ENCODE peak calls at places on chromosome X, in ten cellular contexts. Z is fibroblast of pulmonary artery, K is brain microvascular endothelial cell, A is ovary, S is HepG2, Y is right atrium auricular region, N is H1, G is body of pancreas, J is choroid plexus epithelial cell, X is cardiac muscle cell. O is an unnamed sample.

GRCh38 chrX:70359458-70359857 is 63.7 kb upstream of the GDPD2 start:
- DNase-seq in K (no peak), J (no peak), Z (no peak), A (no peak), G (no peak), X (no peak), N (no peak), S (no peak), Y (no peak), O (no peak)

GRCh38 chrX:120749141-120749846 is 119.4 kb upstream of the C1GALT1C1 start:
- DNase-seq in Z (no peak), G (no peak), X (no peak), N (no peak), J (no peak), K (no peak), S (no peak), Y (no peak), A (no peak), O (peak)

GRCh38 chrX:33032700-33033099 is 178.6 kb downstream of the DMD start:
- DNase-seq in J (no peak), X (no peak), Z (no peak), A (no peak), S (no peak), N (no peak), K (no peak), G (no peak), Y (no peak), O (no peak)

GRCh38 chrX:70247252-70247651 is 12.8 kb downstream of the P2RY4 start:
- DNase-seq in Y (no peak), J (no peak), S (no peak), N (no peak), Z (no peak), K (no peak), A (no peak), X (no peak), G (no peak), O (no peak)

GRCh38 chrX:17844236-17844635 is 16.9 kb downstream of the RAI2 start:
- DNase-seq in K (no peak), A (no peak), X (no peak), G (no peak), Y (no peak), N (no peak), S (no peak), J (no peak), Z (no peak), O (no peak)

GRCh38 chrX:110964761-110965160 is 131.2 kb upstream of the PAK3 start:
- DNase-seq in J (no peak), Y (no peak), G (no peak), S (no peak), Z (no peak), K (no peak), A (no peak), N (peak), X (no peak), O (no peak)

GRCh38 chrX:14228611-14229010 is 198.9 kb upstream of the GEMIN8 start:
- DNase-seq in Y (no peak), S (no peak), Z (no peak), A (no peak), N (no peak), X (no peak), G (no peak), K (no peak), J (no peak), O (no peak)

GRCh38 chrX:283115-283845 is 2.1 kb downstream of the PLCXD1 start:
- DNase-seq in Z (peak), Y (peak), X (peak), S (no peak), A (peak), N (peak), G (peak), K (peak), J (peak), O (peak)

GRCh38 chrX:344371-344901 is 25.8 kb upstream of the GTPBP6 start:
- DNase-seq in S (no peak), K (no peak), J (no peak), A (no peak), Y (no peak), X (no peak), G (no peak), N (peak), Z (no peak), O (no peak)

GRCh38 chrX:42746606-42747005 is 31.4 kb downstream of the PPP1R2C start:
- DNase-seq in Y (no peak), S (no peak), A (no peak), X (no peak), Z (peak), N (no peak), G (no peak), K (peak), J (peak), O (no peak)

GRCh38 chrX:86348669-86349068 is 200.4 kb downstream of the DACH2 start:
- DNase-seq in S (peak), X (no peak), Y (no peak), K (no peak), J (no peak), N (peak), Z (no peak), G (no peak), A (no peak), O (no peak)
- TF ChIP-seq CTCF in S (peak), X (no peak), Y (no peak), K (peak), J (no peak), N (peak), Z (no peak), G (no peak), A (no peak), O (no peak)

DNA sequence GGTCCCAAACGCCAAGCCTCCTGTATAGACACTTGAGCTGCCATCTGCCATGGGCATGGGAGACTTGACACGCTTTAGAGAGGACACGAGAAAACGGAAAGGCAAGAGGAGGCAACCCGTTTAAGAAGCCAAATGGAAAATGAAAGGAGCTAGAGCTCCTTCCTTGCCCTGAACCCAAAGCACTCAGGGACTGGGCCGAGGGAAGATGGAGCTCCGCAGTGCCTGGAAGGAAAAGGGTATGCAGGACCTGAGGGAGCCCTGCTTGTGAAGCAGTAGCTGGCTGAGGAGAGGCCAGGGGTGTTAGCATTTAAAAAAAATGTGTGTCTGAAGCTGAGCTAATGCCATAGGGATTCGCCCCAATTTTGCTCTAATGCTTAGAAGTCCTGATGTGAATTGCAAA is 15.1 kb downstream of the MCF2 start:
- DNase-seq in Z (no peak), S (no peak), N (peak), G (no peak), X (no peak), J (no peak), K (no peak), Y (no peak), A (no peak), O (peak)
- H3K4me3 ChIP-seq in Z (peak), S (no peak), N (no peak), G (no peak), X (no peak), J (no peak), K (no peak), Y (peak), A (no peak), O (peak)

GRCh38 chrX:145178268-145178667 is 69.0 kb upstream of the SPANXN1 start:
- DNase-seq in X (no peak), K (no peak), G (no peak), Y (no peak), Z (no peak), J (no peak), A (no peak), S (no peak), N (no peak), O (no peak)
- TF ChIP-seq CTCF in X (no peak), K (peak), G (no peak), Y (no peak), Z (no peak), J (no peak), A (no peak), S (no peak), N (no peak), O (no peak)

GRCh38 chrX:75273483-75273882 is 402 bp upstream of the UPRT start:
- DNase-seq in Y (no peak), Z (peak), G (peak), N (no peak), X (no peak), J (no peak), A (no peak), S (no peak), K (peak), O (no peak)
- H3K4me3 ChIP-seq in Y (peak), Z (peak), G (peak), N (peak), X (peak), J (peak), A (peak), S (peak), K (peak), O (peak)

GRCh38 chrX:16836371-16836770 is 33.8 kb downstream of the RBBP7 start:
- DNase-seq in K (no peak), N (peak), Z (no peak), Y (no peak), G (peak), J (no peak), X (peak), S (peak), A (no peak), O (peak)
- TF ChIP-seq CTCF in K (peak), N (peak), Z (peak), Y (no peak), G (no peak), J (peak), X (peak), S (peak), A (peak), O (peak)

DNA sequence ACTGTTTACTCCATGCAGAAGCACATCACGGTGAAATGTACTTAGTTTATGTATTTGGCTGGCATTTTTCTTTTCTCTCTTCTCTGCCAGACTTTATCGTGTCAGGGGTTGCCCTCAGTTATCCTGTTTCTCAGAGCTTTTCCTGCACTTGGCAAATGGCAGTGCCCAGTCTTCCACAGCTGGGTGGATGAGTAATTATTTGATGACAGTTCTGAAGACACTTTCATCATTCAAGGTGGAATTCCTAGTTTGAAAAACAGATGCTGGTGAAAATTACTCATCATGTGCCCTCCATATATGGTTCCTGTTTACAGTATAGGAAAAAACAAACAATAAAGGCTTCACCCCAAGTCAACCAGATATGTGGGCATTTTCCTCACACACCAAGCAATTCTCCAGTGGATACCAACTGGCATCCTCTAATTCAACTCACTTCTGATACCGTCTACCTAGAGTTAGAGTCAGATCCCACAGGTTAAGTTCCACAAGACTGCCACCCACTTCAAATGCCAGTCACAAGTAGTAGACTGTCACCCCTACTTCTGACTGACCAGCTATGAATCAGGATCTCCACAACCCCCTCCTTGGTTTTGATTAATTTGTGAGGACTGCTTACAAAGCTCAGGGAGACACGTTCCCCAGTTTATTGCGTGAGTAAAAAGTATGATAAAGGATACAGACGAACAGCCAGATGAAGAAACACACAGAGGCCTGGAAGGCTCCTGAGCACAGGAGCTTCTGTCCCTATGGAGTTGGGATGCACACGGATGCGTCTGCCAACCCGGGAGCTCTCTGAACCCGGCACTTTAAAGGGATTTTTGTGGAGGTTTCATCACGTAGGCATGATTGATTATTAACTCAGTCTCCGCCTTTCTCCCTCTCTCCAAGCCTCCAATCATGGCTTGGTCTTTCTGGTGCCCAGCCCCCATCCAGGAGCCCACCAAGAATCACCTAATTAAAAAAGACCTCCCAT is 72.9 kb downstream of the CLDN34 start:
- DNase-seq in G (no peak), A (no peak), K (no peak), N (no peak), S (peak), Y (no peak), Z (peak), X (no peak), J (no peak), O (no peak)
- H3K4me3 ChIP-seq in G (no peak), A (no peak), K (no peak), N (no peak), S (no peak), Y (no peak), Z (no peak), X (no peak), J (no peak), O (no peak)

DNA sequence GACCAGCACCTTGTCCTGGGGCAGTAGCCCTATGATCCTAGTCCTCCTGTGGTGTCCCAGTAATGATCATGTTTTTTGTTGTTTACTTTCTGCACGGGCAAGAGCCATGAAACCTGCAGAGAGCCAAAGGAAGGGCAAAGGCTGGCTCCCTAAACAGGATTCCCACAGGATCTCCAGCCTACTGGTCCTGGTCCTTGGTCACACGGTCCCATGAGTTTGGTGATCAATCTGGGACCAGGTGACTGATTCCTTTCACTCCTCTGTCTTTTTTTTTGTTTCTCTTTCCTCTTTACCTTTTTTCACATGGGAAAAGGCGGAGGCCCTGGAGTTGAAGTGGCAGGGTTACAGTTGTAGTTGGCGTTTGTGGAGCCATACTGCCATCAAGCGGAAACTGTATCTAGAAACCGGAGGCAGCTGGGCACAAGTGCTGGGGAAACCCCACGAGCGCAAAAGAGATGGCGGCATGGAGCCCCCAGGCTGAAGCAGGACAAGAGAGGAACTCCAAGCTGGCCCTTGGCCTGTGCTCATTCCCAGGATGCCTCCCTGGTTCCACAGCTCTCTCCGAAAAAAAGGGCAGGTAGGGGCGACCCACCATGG is 34.6 kb downstream of the NBDY start:
- DNase-seq in A (peak), S (peak), Y (peak), G (no peak), X (no peak), K (peak), J (no peak), N (peak), Z (no peak), O (peak)
- TF ChIP-seq CTCF in A (peak), S (peak), Y (no peak), G (peak), X (no peak), K (no peak), J (no peak), N (no peak), Z (no peak), O (peak)

GRCh38 chrX:49919617-49920016 is 2.8 kb upstream of the CLCN5 start:
- DNase-seq in A (peak), G (peak), Z (peak), S (peak), X (peak), K (peak), J (peak), Y (peak), N (peak), O (peak)
- H3K4me3 ChIP-seq in A (no peak), G (no peak), Z (no peak), S (no peak), X (no peak), K (no peak), J (no peak), Y (no peak), N (no peak), O (no peak)